ENCODE peak calls at places on chromosomes 11 and 22, in five cellular contexts. N, S, P, G and X are unnamed samples.
A peak's percentile ranks its signal among the peaks of the same experiment; 100 is the strongest.

GRCh38 chr11:8066911-8067455 is 14.0 kb upstream of the TUB start:
- DNase-seq in N (no peak), G (no peak), P (no peak), S (no peak), X (no peak)

GRCh38 chr11:126918556-126918955 is 82.0 kb downstream of the KIRREL3 start:
- DNase-seq in N (no peak), P (no peak), G (no peak), S (no peak), X (peak; percentile 2)

GRCh38 chr11:110565690-110566336 is 136.1 kb downstream of the FDX1 start:
- DNase-seq in P (no peak), G (no peak), S (no peak), N (no peak), X (no peak)

GRCh38 chr11:66332371-66333219 is 3.6 kb downstream of the RIN1 start:
- DNase-seq in P (no peak), S (no peak), G (no peak), N (no peak), X (no peak)

GRCh38 chr11:61472868-61473267 is 35.7 kb upstream of the LRRC10B start:
- DNase-seq in S (no peak), P (no peak), N (no peak), G (no peak), X (no peak)

GRCh38 chr11:121521145-121522042 is 68.6 kb upstream of the SORL1-AS1 start:
- DNase-seq in S (no peak), G (no peak), N (no peak), P (peak; percentile 74), X (no peak)

GRCh38 chr11:66969584-66970205 is 5.4 kb upstream of the C11orf86 start:
- DNase-seq in P (no peak), G (no peak), N (no peak), S (no peak), X (peak; percentile 69)

GRCh38 chr22:25923952-25924351 is 182.0 kb downstream of the MYO18B start:
- DNase-seq in G (no peak), P (no peak), N (no peak), S (no peak), X (no peak)

GRCh38 chr11:77819921-77820564 is 479 bp downstream of the RSF1 start:
- DNase-seq in P (peak; percentile 40), S (peak; percentile 46), G (peak; percentile 48), N (peak; percentile 26), X (peak; percentile 24)

GRCh38 chr11:92152245-92152644 is 72.4 kb upstream of the FAT3 start:
- DNase-seq in G (no peak), N (no peak), S (no peak), P (no peak), X (no peak)

GRCh38 chr11:69018924-69019323 is 5.9 kb upstream of the MRGPRF start:
- DNase-seq in N (no peak), P (no peak), G (no peak), S (no peak), X (no peak)

GRCh38 chr22:44024288-44024908 is at the start of gene PARVB:
- DNase-seq in S (no peak), P (no peak), G (no peak), N (no peak), X (peak; percentile 12)

GRCh38 chr11:65506770-65507485 is 8.1 kb downstream of the MALAT1 start:
- DNase-seq in N (no peak), P (no peak), G (peak; percentile 61), S (peak; percentile 62), X (no peak)

GRCh38 chr11:65492637-65493366 is 6.0 kb upstream of the MALAT1 start:
- DNase-seq in N (no peak), G (peak; percentile 81), S (no peak), P (peak; percentile 82), X (peak; percentile 82)

GRCh38 chr11:122334546-122335375 is 218.7 kb upstream of the BLID start:
- DNase-seq in G (no peak), P (no peak), S (no peak), N (no peak), X (no peak)

GRCh38 chr11:6497069-6497839 is at the start of gene DNHD1:
- DNase-seq in G (no peak), P (no peak), N (no peak), S (no peak), X (no peak)

GRCh38 chr22:23705358-23705757 is 14.5 kb downstream of the RGL4 start:
- DNase-seq in N (no peak), S (no peak), P (peak; percentile 19), G (no peak), X (no peak)

GRCh38 chr22:23772315-23773246 is at the start of gene MMP11:
- DNase-seq in S (no peak), G (no peak), N (peak; percentile 31), P (no peak), X (peak; percentile 71)

GRCh38 chr11:110373061-110373702 is 56.6 kb upstream of the FDX1 start:
- DNase-seq in P (peak; percentile 28), N (no peak), G (peak; percentile 53), S (no peak), X (peak; percentile 74)

GRCh38 chr11:132992838-132993680 is 539.2 kb downstream of the OPCML start:
- DNase-seq in S (peak; percentile 48), P (no peak), G (no peak), N (no peak), X (no peak)

GRCh38 chr22:38226853-38227649 is 25.3 kb downstream of the MAFF start:
- DNase-seq in P (no peak), S (no peak), N (no peak), G (no peak), X (no peak)
- H3K4me1 ChIP-seq in P (peaks cover 49% of the 10 kb centered on the region), S (peaks cover 9% of the 10 kb centered on the region), N (peaks cover 15% of the 10 kb centered on the region), G (peaks cover 51% of the 10 kb centered on the region), X (peaks cover 39% of the 10 kb centered on the region)

DNA sequence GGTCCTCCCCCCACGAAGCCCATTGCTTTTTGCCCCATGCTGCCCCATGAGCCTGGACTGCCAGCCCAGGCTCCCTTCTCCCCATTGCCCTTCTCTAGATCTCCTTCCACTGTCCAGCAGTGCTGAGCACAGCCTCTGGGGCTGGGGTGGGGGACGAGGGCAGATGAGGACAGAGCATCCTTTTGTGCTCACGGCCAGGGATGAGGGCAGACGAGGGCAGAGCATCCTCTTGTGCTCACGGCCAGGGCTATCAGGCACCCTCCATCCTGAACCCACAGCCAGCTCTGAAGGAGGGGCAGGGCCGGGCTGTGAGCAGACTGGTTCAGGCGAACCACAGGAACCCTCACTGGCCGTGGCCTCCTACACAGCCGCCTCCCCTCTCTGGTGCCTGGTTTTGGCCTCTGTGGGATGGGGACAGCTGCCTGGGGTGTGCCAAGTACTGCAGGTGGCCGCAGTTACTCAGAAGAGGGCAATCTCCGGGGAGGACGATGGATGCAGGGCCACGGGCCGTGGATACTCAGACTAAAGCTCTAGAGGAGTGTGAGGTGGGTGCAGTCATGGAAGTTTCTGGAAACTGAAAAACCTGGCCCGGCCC is 1258.8 kb downstream of the BRD1 start:
- DNase-seq in G (no peak), P (no peak), S (no peak), N (no peak), X (no peak)
- H3K9me3 ChIP-seq in G (peaks cover 7% of the 10 kb centered on the region), P (peaks cover 39% of the 10 kb centered on the region), S (peaks cover 4% of the 10 kb centered on the region), N (peaks cover 6% of the 10 kb centered on the region), X (peaks cover 10% of the 10 kb centered on the region)

GRCh38 chr22:42645341-42645937 is 3.8 kb downstream of the CYB5R3 start:
- DNase-seq in S (no peak), P (no peak), G (peak; percentile 24), N (no peak), X (no peak)
- H3K4me1 ChIP-seq in S (peaks cover 10% of the 10 kb centered on the region), P (peaks cover 43% of the 10 kb centered on the region), G (peaks cover 42% of the 10 kb centered on the region), N (peaks cover 20% of the 10 kb centered on the region), X (peaks cover 55% of the 10 kb centered on the region)

GRCh38 chr22:47232197-47232596 is 469.7 kb downstream of the TBC1D22A start:
- DNase-seq in N (no peak), P (no peak), S (no peak), G (no peak), X (no peak)

GRCh38 chr22:47233316-47234243 is 471.1 kb downstream of the TBC1D22A start:
- DNase-seq in N (no peak), S (no peak), G (no peak), P (no peak), X (no peak)

GRCh38 chr22:47236718-47237117 is 474.3 kb downstream of the TBC1D22A start:
- DNase-seq in N (no peak), P (no peak), G (no peak), S (no peak), X (no peak)

GRCh38 chr22:47231759-47232158 is 469.3 kb downstream of the TBC1D22A start:
- DNase-seq in G (no peak), S (no peak), P (no peak), N (no peak), X (no peak)

DNA sequence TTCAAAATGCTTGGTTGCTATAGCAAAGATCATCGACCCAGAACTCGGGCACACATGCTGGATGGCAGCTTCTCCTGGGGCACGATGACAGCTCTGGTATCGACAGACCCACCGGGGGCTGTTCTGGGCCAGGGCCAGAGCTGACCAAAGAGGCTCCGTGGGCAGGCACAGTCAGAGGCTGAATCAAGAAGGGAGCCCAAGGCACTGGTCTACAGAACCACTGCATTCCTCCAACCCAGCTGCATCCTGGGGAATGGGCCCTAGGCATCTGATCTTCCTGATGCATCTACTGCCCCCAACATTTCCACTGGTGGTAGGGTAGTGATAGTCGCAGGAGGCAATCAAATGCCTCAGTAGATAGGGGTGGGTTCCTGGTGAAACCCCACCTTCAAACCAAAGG is 470.3 kb downstream of the TBC1D22A start:
- DNase-seq in N (no peak), G (no peak), S (no peak), P (no peak), X (no peak)
- H3K9me3 ChIP-seq in N (no peaks in the 10 kb centered on the region), G (no peaks in the 10 kb centered on the region), S (peaks cover 5% of the 10 kb centered on the region), P (peaks cover 5% of the 10 kb centered on the region), X (no peaks in the 10 kb centered on the region)